ENCODE peak calls at places on chromosome X, in four cellular contexts. O, R, M and W are unnamed samples.

GRCh38 chrX:13938053-13938765 is 91.5 kb downstream of the GEMIN8 start:
- DNase-seq in M (peak; percentile 14), R (no peak), O (peak; percentile 75), W (peak; percentile 4)

GRCh38 chrX:46642145-46642544 is 68.6 kb downstream of the CHST7 start:
- DNase-seq in M (peak; percentile 53), O (no peak), R (no peak), W (peak; percentile 47)

GRCh38 chrX:119870626-119871131 is 854 bp downstream of the RNF113A start:
- DNase-seq in O (no peak), R (peak; percentile 20), M (no peak), W (peak; percentile 50)

GRCh38 chrX:153665726-153666306 is 7.8 kb downstream of the PNCK start:
- DNase-seq in R (no peak), O (no peak), M (no peak), W (no peak)

GRCh38 chrX:136839196-136839595 is 41.3 kb downstream of the RBMX start:
- DNase-seq in R (no peak), M (no peak), O (no peak), W (no peak)

GRCh38 chrX:16843208-16843909 is 26.8 kb downstream of the RBBP7 start:
- DNase-seq in R (no peak), M (no peak), O (no peak), W (no peak)

GRCh38 chrX:40543661-40544328 is 37.0 kb upstream of the ATP6AP2 start:
- DNase-seq in R (no peak), O (no peak), M (peak; percentile 26), W (peak; percentile 49)

GRCh38 chrX:134670241-134670811 is 12.1 kb upstream of the PLAC1 start:
- DNase-seq in O (no peak), M (no peak), R (no peak), W (no peak)

GRCh38 chrX:70042399-70043371 is 7.1 kb downstream of the AWAT2 start:
- DNase-seq in M (no peak), R (no peak), O (no peak), W (no peak)

GRCh38 chrX:37986893-37987292 is 19.5 kb upstream of the SYTL5 start:
- DNase-seq in M (no peak), R (no peak), O (no peak), W (no peak)

GRCh38 chrX:132101206-132101605 is 26.6 kb downstream of the FRMD7 start:
- DNase-seq in O (no peak), M (no peak), R (no peak), W (no peak)

GRCh38 chrX:9729161-9729885 is 36.3 kb downstream of the GPR143 start:
- DNase-seq in M (no peak), O (no peak), R (no peak), W (no peak)

GRCh38 chrX:12868747-12869146 is 1.9 kb downstream of the TLR7 start:
- DNase-seq in R (no peak), M (peak; percentile 64), O (no peak), W (peak; percentile 71)

GRCh38 chrX:39815621-39816020 is 282.1 kb downstream of the BCOR start:
- DNase-seq in R (no peak), M (no peak), O (no peak), W (peak; percentile 57)

GRCh38 chrX:16745659-16746058 is 26.2 kb downstream of the SYAP1 start:
- DNase-seq in R (no peak), O (no peak), M (no peak), W (no peak)

GRCh38 chrX:124211312-124211942 is 121.0 kb upstream of the TEX13D start:
- DNase-seq in R (no peak), M (peak; percentile 48), O (no peak), W (peak; percentile 55)

GRCh38 chrX:133937022-133937421 is 48.4 kb downstream of the GPC3 start:
- DNase-seq in M (no peak), R (no peak), O (no peak), W (no peak)

GRCh38 chrX:40622741-40623536 is at the start of gene MPC1L:
- DNase-seq in R (no peak), O (no peak), M (no peak), W (no peak)